ENCODE peak calls at places on chromosomes 4 and X, in seven cellular contexts. One of them, this sample, is unnamed.

GRCh38 chr4:166257891-166258290 is 384.9 kb downstream of the TLL1 start:
- DNase-seq in endothelial cell of umbilical vein: no peak
- DNase-seq in activated CD4-positive, alpha-beta T cell treated with anti-CD3 and anti-CD28 coated beads for 1 hour: no peak
- DNase-seq in cardiac muscle cell: no peak
- DNase-seq in SW 1271: no peak
- DNase-seq in anterior cingulate cortex: no peak
- DNase-seq in HTR-8/SVneo: no peak
- DNase-seq in this sample: no peak

GRCh38 chr4:7161721-7162214 is 30.6 kb upstream of the SORCS2 start:
- DNase-seq in endothelial cell of umbilical vein: no peak
- DNase-seq in activated CD4-positive, alpha-beta T cell treated with anti-CD3 and anti-CD28 coated beads for 1 hour: no peak
- DNase-seq in cardiac muscle cell: no peak
- DNase-seq in SW 1271: no peak
- DNase-seq in anterior cingulate cortex: no peak
- DNase-seq in HTR-8/SVneo: no peak
- DNase-seq in this sample: no peak

GRCh38 chr4:17068396-17068795 is 170.0 kb upstream of the LDB2 start:
- DNase-seq in endothelial cell of umbilical vein: no peak
- DNase-seq in activated CD4-positive, alpha-beta T cell treated with anti-CD3 and anti-CD28 coated beads for 1 hour: no peak
- DNase-seq in cardiac muscle cell: no peak
- DNase-seq in SW 1271: no peak
- DNase-seq in anterior cingulate cortex: no peak
- DNase-seq in HTR-8/SVneo: no peak
- DNase-seq in this sample: no peak

GRCh38 chrX:38220024-38220935 is at the start of gene SRPX:
- DNase-seq in endothelial cell of umbilical vein: peak
- DNase-seq in activated CD4-positive, alpha-beta T cell treated with anti-CD3 and anti-CD28 coated beads for 1 hour: no peak
- DNase-seq in cardiac muscle cell: peak
- DNase-seq in SW 1271: no peak
- DNase-seq in anterior cingulate cortex: peak
- DNase-seq in HTR-8/SVneo: peak
- DNase-seq in this sample: peak

GRCh38 chr4:98518555-98519267 is 139.7 kb downstream of the TSPAN5 start:
- DNase-seq in endothelial cell of umbilical vein: no peak
- DNase-seq in activated CD4-positive, alpha-beta T cell treated with anti-CD3 and anti-CD28 coated beads for 1 hour: no peak
- DNase-seq in cardiac muscle cell: no peak
- DNase-seq in SW 1271: no peak
- DNase-seq in anterior cingulate cortex: no peak
- DNase-seq in HTR-8/SVneo: no peak
- DNase-seq in this sample: no peak

GRCh38 chr4:185904381-185904780 is 92.4 kb upstream of the SORBS2 start:
- DNase-seq in endothelial cell of umbilical vein: no peak
- DNase-seq in activated CD4-positive, alpha-beta T cell treated with anti-CD3 and anti-CD28 coated beads for 1 hour: no peak
- DNase-seq in cardiac muscle cell: no peak
- DNase-seq in SW 1271: no peak
- DNase-seq in anterior cingulate cortex: no peak
- DNase-seq in HTR-8/SVneo: no peak
- DNase-seq in this sample: no peak

GRCh38 chrX:76827672-76828071 is 400.2 kb downstream of the MAGEE1 start:
- DNase-seq in endothelial cell of umbilical vein: no peak
- DNase-seq in activated CD4-positive, alpha-beta T cell treated with anti-CD3 and anti-CD28 coated beads for 1 hour: no peak
- DNase-seq in cardiac muscle cell: no peak
- DNase-seq in SW 1271: no peak
- DNase-seq in anterior cingulate cortex: no peak
- DNase-seq in HTR-8/SVneo: no peak
- DNase-seq in this sample: no peak

GRCh38 chrX:30302957-30303356 is 6.2 kb downstream of the NR0B1 start:
- DNase-seq in endothelial cell of umbilical vein: no peak
- DNase-seq in activated CD4-positive, alpha-beta T cell treated with anti-CD3 and anti-CD28 coated beads for 1 hour: no peak
- DNase-seq in cardiac muscle cell: no peak
- DNase-seq in SW 1271: no peak
- DNase-seq in anterior cingulate cortex: peak
- DNase-seq in HTR-8/SVneo: no peak
- DNase-seq in this sample: peak

GRCh38 chr4:145815626-145816025 is 123.0 kb downstream of the ZNF827 start:
- DNase-seq in endothelial cell of umbilical vein: no peak
- DNase-seq in activated CD4-positive, alpha-beta T cell treated with anti-CD3 and anti-CD28 coated beads for 1 hour: no peak
- DNase-seq in cardiac muscle cell: no peak
- DNase-seq in SW 1271: no peak
- DNase-seq in anterior cingulate cortex: no peak
- DNase-seq in HTR-8/SVneo: no peak
- DNase-seq in this sample: no peak

GRCh38 chr4:6106156-6106555 is 87.9 kb upstream of the C4orf50 start:
- DNase-seq in endothelial cell of umbilical vein: no peak
- DNase-seq in activated CD4-positive, alpha-beta T cell treated with anti-CD3 and anti-CD28 coated beads for 1 hour: no peak
- DNase-seq in cardiac muscle cell: no peak
- DNase-seq in SW 1271: no peak
- DNase-seq in anterior cingulate cortex: no peak
- DNase-seq in HTR-8/SVneo: no peak
- DNase-seq in this sample: no peak

GRCh38 chr4:25377572-25377882 is 464 bp downstream of the ANAPC4 start:
- DNase-seq in endothelial cell of umbilical vein: peak
- DNase-seq in activated CD4-positive, alpha-beta T cell treated with anti-CD3 and anti-CD28 coated beads for 1 hour: no peak
- DNase-seq in cardiac muscle cell: no peak
- DNase-seq in SW 1271: no peak
- DNase-seq in anterior cingulate cortex: no peak
- DNase-seq in HTR-8/SVneo: no peak
- DNase-seq in this sample: no peak

GRCh38 chrX:15680401-15680800 is 15.8 kb upstream of the CLTRN start:
- DNase-seq in endothelial cell of umbilical vein: no peak
- DNase-seq in activated CD4-positive, alpha-beta T cell treated with anti-CD3 and anti-CD28 coated beads for 1 hour: no peak
- DNase-seq in cardiac muscle cell: no peak
- DNase-seq in SW 1271: no peak
- DNase-seq in anterior cingulate cortex: no peak
- DNase-seq in HTR-8/SVneo: no peak
- DNase-seq in this sample: no peak